ENCODE peak calls at places on chromosome 21, in ten cellular contexts. One of them, this sample, is unnamed.

GRCh38 chr21:32474179-32475059 is 61.9 kb downstream of the EVA1C start:
- DNase-seq in caudate nucleus: no peak
- DNase-seq in COR-L47: no peak
- DNase-seq in aorta: no peak
- DNase-seq in T-helper 1 cell: no peak
- DNase-seq in G401: no peak
- DNase-seq in activated CD4-positive, alpha-beta memory T cell treated with anti-CD3 and anti-CD28 coated beads for 36 hours: no peak
- DNase-seq in stimulated activated CD4-positive, alpha-beta T cell treated with anti-CD3 and anti-CD28 coated beads, Interleukin-12 subunit alpha, Interleukin-12 subunit beta, amount 100 ng/mL, for 4 hours: no peak
- DNase-seq in mesenchymal stem cell: no peak
- DNase-seq in RPMI8226: no peak
- DNase-seq in this sample: no peak

GRCh38 chr21:14739590-14739989 is 193.5 kb upstream of the SAMSN1 start:
- DNase-seq in aorta: no peak
- DNase-seq in mesenchymal stem cell: no peak
- DNase-seq in COR-L47: no peak
- DNase-seq in caudate nucleus: no peak
- DNase-seq in T-helper 1 cell: no peak
- DNase-seq in G401: no peak
- DNase-seq in activated CD4-positive, alpha-beta memory T cell treated with anti-CD3 and anti-CD28 coated beads for 36 hours: no peak
- DNase-seq in RPMI8226: no peak
- DNase-seq in stimulated activated CD4-positive, alpha-beta T cell treated with anti-CD3 and anti-CD28 coated beads, Interleukin-12 subunit alpha, Interleukin-12 subunit beta, amount 100 ng/mL, for 4 hours: no peak
- DNase-seq in this sample: no peak

GRCh38 chr21:26766826-26767325 is 78.3 kb downstream of the ADAMTS1 start:
- DNase-seq in COR-L47: no peak
- DNase-seq in T-helper 1 cell: no peak
- DNase-seq in caudate nucleus: no peak
- DNase-seq in activated CD4-positive, alpha-beta memory T cell treated with anti-CD3 and anti-CD28 coated beads for 36 hours: no peak
- DNase-seq in stimulated activated CD4-positive, alpha-beta T cell treated with anti-CD3 and anti-CD28 coated beads, Interleukin-12 subunit alpha, Interleukin-12 subunit beta, amount 100 ng/mL, for 4 hours: no peak
- DNase-seq in aorta: no peak
- DNase-seq in mesenchymal stem cell: no peak
- DNase-seq in G401: no peak
- DNase-seq in RPMI8226: no peak
- DNase-seq in this sample: no peak

GRCh38 chr21:31416465-31416864 is 72.4 kb upstream of the TIAM1 start:
- DNase-seq in RPMI8226: no peak
- DNase-seq in caudate nucleus: no peak
- DNase-seq in COR-L47: no peak
- DNase-seq in stimulated activated CD4-positive, alpha-beta T cell treated with anti-CD3 and anti-CD28 coated beads, Interleukin-12 subunit alpha, Interleukin-12 subunit beta, amount 100 ng/mL, for 4 hours: no peak
- DNase-seq in activated CD4-positive, alpha-beta memory T cell treated with anti-CD3 and anti-CD28 coated beads for 36 hours: no peak
- DNase-seq in aorta: no peak
- DNase-seq in mesenchymal stem cell: no peak
- DNase-seq in T-helper 1 cell: no peak
- DNase-seq in G401: no peak
- DNase-seq in this sample: no peak

GRCh38 chr21:25970254-25970930 is 200.2 kb downstream of the APP start:
- DNase-seq in G401: no peak
- DNase-seq in aorta: no peak
- DNase-seq in activated CD4-positive, alpha-beta memory T cell treated with anti-CD3 and anti-CD28 coated beads for 36 hours: no peak
- DNase-seq in stimulated activated CD4-positive, alpha-beta T cell treated with anti-CD3 and anti-CD28 coated beads, Interleukin-12 subunit alpha, Interleukin-12 subunit beta, amount 100 ng/mL, for 4 hours: no peak
- DNase-seq in RPMI8226: no peak
- DNase-seq in mesenchymal stem cell: no peak
- DNase-seq in caudate nucleus: peak
- DNase-seq in COR-L47: no peak
- DNase-seq in T-helper 1 cell: no peak
- DNase-seq in this sample: peak

GRCh38 chr21:45511661-45512431 is 30.4 kb downstream of the SLC19A1 start:
- DNase-seq in aorta: peak
- DNase-seq in caudate nucleus: no peak
- DNase-seq in activated CD4-positive, alpha-beta memory T cell treated with anti-CD3 and anti-CD28 coated beads for 36 hours: no peak
- DNase-seq in G401: no peak
- DNase-seq in stimulated activated CD4-positive, alpha-beta T cell treated with anti-CD3 and anti-CD28 coated beads, Interleukin-12 subunit alpha, Interleukin-12 subunit beta, amount 100 ng/mL, for 4 hours: no peak
- DNase-seq in T-helper 1 cell: no peak
- DNase-seq in COR-L47: peak
- DNase-seq in RPMI8226: no peak
- DNase-seq in mesenchymal stem cell: no peak
- DNase-seq in this sample: no peak

GRCh38 chr21:37558676-37559204 is 192.2 kb downstream of the DYRK1A start:
- DNase-seq in activated CD4-positive, alpha-beta memory T cell treated with anti-CD3 and anti-CD28 coated beads for 36 hours: no peak
- DNase-seq in RPMI8226: no peak
- DNase-seq in mesenchymal stem cell: no peak
- DNase-seq in G401: no peak
- DNase-seq in caudate nucleus: no peak
- DNase-seq in aorta: no peak
- DNase-seq in COR-L47: no peak
- DNase-seq in stimulated activated CD4-positive, alpha-beta T cell treated with anti-CD3 and anti-CD28 coated beads, Interleukin-12 subunit alpha, Interleukin-12 subunit beta, amount 100 ng/mL, for 4 hours: no peak
- DNase-seq in T-helper 1 cell: no peak
- DNase-seq in this sample: no peak

GRCh38 chr21:17539743-17540341 is 27.0 kb downstream of the CXADR start:
- DNase-seq in stimulated activated CD4-positive, alpha-beta T cell treated with anti-CD3 and anti-CD28 coated beads, Interleukin-12 subunit alpha, Interleukin-12 subunit beta, amount 100 ng/mL, for 4 hours: no peak
- DNase-seq in COR-L47: no peak
- DNase-seq in RPMI8226: no peak
- DNase-seq in mesenchymal stem cell: no peak
- DNase-seq in activated CD4-positive, alpha-beta memory T cell treated with anti-CD3 and anti-CD28 coated beads for 36 hours: no peak
- DNase-seq in caudate nucleus: no peak
- DNase-seq in T-helper 1 cell: no peak
- DNase-seq in G401: no peak
- DNase-seq in aorta: peak
- DNase-seq in this sample: peak

GRCh38 chr21:17388226-17388625 is 124.6 kb upstream of the CXADR start:
- DNase-seq in T-helper 1 cell: no peak
- DNase-seq in G401: peak
- DNase-seq in aorta: peak
- DNase-seq in caudate nucleus: no peak
- DNase-seq in RPMI8226: peak
- DNase-seq in mesenchymal stem cell: no peak
- DNase-seq in activated CD4-positive, alpha-beta memory T cell treated with anti-CD3 and anti-CD28 coated beads for 36 hours: no peak
- DNase-seq in COR-L47: peak
- DNase-seq in stimulated activated CD4-positive, alpha-beta T cell treated with anti-CD3 and anti-CD28 coated beads, Interleukin-12 subunit alpha, Interleukin-12 subunit beta, amount 100 ng/mL, for 4 hours: no peak
- DNase-seq in this sample: peak

GRCh38 chr21:46424062-46424591 is 34.6 kb upstream of the DIP2A start:
- DNase-seq in caudate nucleus: no peak
- DNase-seq in mesenchymal stem cell: no peak
- DNase-seq in RPMI8226: no peak
- DNase-seq in G401: no peak
- DNase-seq in stimulated activated CD4-positive, alpha-beta T cell treated with anti-CD3 and anti-CD28 coated beads, Interleukin-12 subunit alpha, Interleukin-12 subunit beta, amount 100 ng/mL, for 4 hours: no peak
- DNase-seq in T-helper 1 cell: no peak
- DNase-seq in activated CD4-positive, alpha-beta memory T cell treated with anti-CD3 and anti-CD28 coated beads for 36 hours: peak
- DNase-seq in COR-L47: no peak
- DNase-seq in aorta: no peak
- DNase-seq in this sample: no peak

GRCh38 chr21:31446206-31446900 is 102.3 kb upstream of the TIAM1 start:
- DNase-seq in RPMI8226: no peak
- DNase-seq in activated CD4-positive, alpha-beta memory T cell treated with anti-CD3 and anti-CD28 coated beads for 36 hours: peak
- DNase-seq in COR-L47: no peak
- DNase-seq in T-helper 1 cell: no peak
- DNase-seq in aorta: no peak
- DNase-seq in G401: no peak
- DNase-seq in mesenchymal stem cell: no peak
- DNase-seq in caudate nucleus: no peak
- DNase-seq in stimulated activated CD4-positive, alpha-beta T cell treated with anti-CD3 and anti-CD28 coated beads, Interleukin-12 subunit alpha, Interleukin-12 subunit beta, amount 100 ng/mL, for 4 hours: no peak
- DNase-seq in this sample: no peak

GRCh38 chr21:37861561-37861960 is 54.7 kb downstream of the KCNJ6 start:
- DNase-seq in stimulated activated CD4-positive, alpha-beta T cell treated with anti-CD3 and anti-CD28 coated beads, Interleukin-12 subunit alpha, Interleukin-12 subunit beta, amount 100 ng/mL, for 4 hours: no peak
- DNase-seq in aorta: no peak
- DNase-seq in COR-L47: no peak
- DNase-seq in activated CD4-positive, alpha-beta memory T cell treated with anti-CD3 and anti-CD28 coated beads for 36 hours: no peak
- DNase-seq in mesenchymal stem cell: no peak
- DNase-seq in G401: no peak
- DNase-seq in RPMI8226: no peak
- DNase-seq in caudate nucleus: no peak
- DNase-seq in T-helper 1 cell: no peak
- DNase-seq in this sample: no peak